ENCODE peak calls at places on chromosomes 2 and 18, in seven cellular contexts. One of them, this sample, is unnamed.

GRCh38 chr2:229340086-229340760 is 69.1 kb upstream of the PID1 start:
- DNase-seq in neural crest cell: no peak
- DNase-seq in NAMALWA: no peak
- DNase-seq in HL-60: no peak
- DNase-seq in EH: peak
- DNase-seq in retina: no peak
- DNase-seq in amygdala: no peak
- DNase-seq in this sample: no peak

GRCh38 chr2:20242727-20243377 is 17.9 kb upstream of the SDC1 start:
- DNase-seq in neural crest cell: no peak
- DNase-seq in NAMALWA: peak
- DNase-seq in amygdala: no peak
- DNase-seq in EH: no peak
- DNase-seq in HL-60: no peak
- DNase-seq in retina: no peak
- DNase-seq in this sample: peak

GRCh38 chr2:134919360-134920210 is 963 bp downstream of the CCNT2 start:
- DNase-seq in amygdala: no peak
- DNase-seq in neural crest cell: peak
- DNase-seq in HL-60: no peak
- DNase-seq in retina: no peak
- DNase-seq in NAMALWA: peak
- DNase-seq in EH: peak
- DNase-seq in this sample: peak

GRCh38 chr2:7752291-7752690 is 835.1 kb downstream of the RNF144A start:
- DNase-seq in NAMALWA: no peak
- DNase-seq in neural crest cell: no peak
- DNase-seq in retina: no peak
- DNase-seq in amygdala: no peak
- DNase-seq in EH: no peak
- DNase-seq in HL-60: no peak
- DNase-seq in this sample: no peak

GRCh38 chr18:72830109-72830508 is 37.7 kb downstream of the NETO1 start:
- DNase-seq in NAMALWA: peak
- DNase-seq in HL-60: no peak
- DNase-seq in retina: peak
- DNase-seq in EH: peak
- DNase-seq in amygdala: peak
- DNase-seq in neural crest cell: peak
- DNase-seq in this sample: no peak

GRCh38 chr2:111049792-111050640 is 70.7 kb upstream of the BCL2L11 start:
- DNase-seq in NAMALWA: peak
- DNase-seq in neural crest cell: no peak
- DNase-seq in EH: no peak
- DNase-seq in retina: no peak
- DNase-seq in HL-60: no peak
- DNase-seq in amygdala: no peak
- DNase-seq in this sample: peak

GRCh38 chr18:58400337-58400885 is 228.5 kb downstream of the ALPK2 start:
- DNase-seq in EH: peak
- DNase-seq in NAMALWA: no peak
- DNase-seq in neural crest cell: no peak
- DNase-seq in amygdala: no peak
- DNase-seq in HL-60: no peak
- DNase-seq in retina: no peak
- DNase-seq in this sample: no peak

GRCh38 chr18:55464581-55464980 is 123.4 kb downstream of the TCF4 start:
- DNase-seq in amygdala: no peak
- DNase-seq in HL-60: no peak
- DNase-seq in EH: no peak
- DNase-seq in neural crest cell: no peak
- DNase-seq in retina: no peak
- DNase-seq in NAMALWA: no peak
- DNase-seq in this sample: no peak

GRCh38 chr2:655626-656025 is 21.6 kb downstream of the TMEM18 start:
- DNase-seq in neural crest cell: no peak
- DNase-seq in NAMALWA: no peak
- DNase-seq in amygdala: no peak
- DNase-seq in HL-60: no peak
- DNase-seq in EH: peak
- DNase-seq in retina: no peak
- DNase-seq in this sample: no peak

GRCh38 chr18:50707841-50708240 is 112.0 kb downstream of the MRO start:
- DNase-seq in neural crest cell: no peak
- DNase-seq in NAMALWA: no peak
- DNase-seq in retina: no peak
- DNase-seq in HL-60: no peak
- DNase-seq in EH: no peak
- DNase-seq in amygdala: no peak
- DNase-seq in this sample: no peak

GRCh38 chr2:217798743-217799552 is 203.8 kb downstream of the TNS1 start:
- DNase-seq in neural crest cell: no peak
- DNase-seq in HL-60: peak
- DNase-seq in EH: no peak
- DNase-seq in amygdala: no peak
- DNase-seq in retina: no peak
- DNase-seq in NAMALWA: no peak
- DNase-seq in this sample: peak

GRCh38 chr2:219314804-219315468 is 5.7 kb upstream of the PTPRN start:
- DNase-seq in NAMALWA: no peak
- DNase-seq in EH: peak
- DNase-seq in amygdala: no peak
- DNase-seq in HL-60: no peak
- DNase-seq in neural crest cell: no peak
- DNase-seq in retina: no peak
- DNase-seq in this sample: no peak

GRCh38 chr2:174596994-174597346 is 634 bp downstream of the WIPF1 start:
- DNase-seq in amygdala: no peak
- DNase-seq in EH: no peak
- DNase-seq in neural crest cell: no peak
- DNase-seq in HL-60: no peak
- DNase-seq in NAMALWA: peak
- DNase-seq in retina: no peak
- DNase-seq in this sample: no peak

GRCh38 chr18:3481696-3482210 is 31.8 kb downstream of the TGIF1 start:
- DNase-seq in amygdala: no peak
- DNase-seq in retina: no peak
- DNase-seq in NAMALWA: peak
- DNase-seq in neural crest cell: peak
- DNase-seq in EH: peak
- DNase-seq in HL-60: no peak
- DNase-seq in this sample: peak

GRCh38 chr2:39845460-39846146 is 66.5 kb upstream of the THUMPD2 start:
- DNase-seq in retina: no peak
- DNase-seq in HL-60: no peak
- DNase-seq in amygdala: no peak
- DNase-seq in neural crest cell: no peak
- DNase-seq in EH: peak
- DNase-seq in NAMALWA: no peak
- DNase-seq in this sample: no peak

GRCh38 chr2:38439226-38439612 is 62.1 kb upstream of the ATL2 start:
- DNase-seq in retina: no peak
- DNase-seq in HL-60: no peak
- DNase-seq in amygdala: no peak
- DNase-seq in NAMALWA: no peak
- DNase-seq in neural crest cell: no peak
- DNase-seq in EH: no peak
- DNase-seq in this sample: no peak

GRCh38 chr2:8361930-8362329 is 319.9 kb upstream of the ID2 start:
- DNase-seq in retina: no peak
- DNase-seq in EH: no peak
- DNase-seq in amygdala: no peak
- DNase-seq in neural crest cell: no peak
- DNase-seq in HL-60: no peak
- DNase-seq in NAMALWA: no peak
- DNase-seq in this sample: no peak

GRCh38 chr18:23380001-23380550 is 73.0 kb upstream of the RIOK3 start:
- DNase-seq in EH: peak
- DNase-seq in NAMALWA: no peak
- DNase-seq in HL-60: no peak
- DNase-seq in amygdala: no peak
- DNase-seq in neural crest cell: no peak
- DNase-seq in retina: no peak
- DNase-seq in this sample: no peak

GRCh38 chr2:67776276-67776675 is 286.5 kb downstream of the C1D start:
- DNase-seq in NAMALWA: no peak
- DNase-seq in HL-60: no peak
- DNase-seq in retina: no peak
- DNase-seq in amygdala: no peak
- DNase-seq in neural crest cell: no peak
- DNase-seq in EH: no peak
- DNase-seq in this sample: no peak

GRCh38 chr2:153819501-153819900 is 52.2 kb upstream of the GALNT13 start:
- DNase-seq in EH: no peak
- DNase-seq in neural crest cell: no peak
- DNase-seq in amygdala: no peak
- DNase-seq in retina: no peak
- DNase-seq in HL-60: no peak
- DNase-seq in NAMALWA: no peak
- DNase-seq in this sample: no peak

GRCh38 chr2:32756074-32756727 is 128.4 kb downstream of the TTC27 start:
- DNase-seq in EH: no peak
- DNase-seq in neural crest cell: no peak
- DNase-seq in HL-60: no peak
- DNase-seq in retina: no peak
- DNase-seq in amygdala: no peak
- DNase-seq in NAMALWA: no peak
- DNase-seq in this sample: no peak

GRCh38 chr2:232882505-232883115 is 12.5 kb downstream of the SNORC start:
- DNase-seq in EH: no peak
- DNase-seq in NAMALWA: no peak
- DNase-seq in HL-60: no peak
- DNase-seq in retina: no peak
- DNase-seq in amygdala: no peak
- DNase-seq in neural crest cell: no peak
- DNase-seq in this sample: no peak

GRCh38 chr2:100703213-100703612 is 116.7 kb upstream of the NPAS2 start:
- DNase-seq in neural crest cell: no peak
- DNase-seq in retina: no peak
- DNase-seq in EH: peak
- DNase-seq in NAMALWA: no peak
- DNase-seq in HL-60: no peak
- DNase-seq in amygdala: no peak
- DNase-seq in this sample: no peak

GRCh38 chr18:24491882-24492281 is 31.4 kb downstream of the HRH4 start:
- DNase-seq in NAMALWA: peak
- DNase-seq in neural crest cell: no peak
- DNase-seq in EH: no peak
- DNase-seq in HL-60: no peak
- DNase-seq in amygdala: no peak
- DNase-seq in retina: peak
- DNase-seq in this sample: peak

GRCh38 chr2:18998492-18998891 is 359.9 kb downstream of the OSR1 start:
- DNase-seq in NAMALWA: no peak
- DNase-seq in neural crest cell: no peak
- DNase-seq in amygdala: no peak
- DNase-seq in retina: no peak
- DNase-seq in HL-60: no peak
- DNase-seq in EH: peak
- DNase-seq in this sample: no peak

GRCh38 chr2:239186958-239187357 is 213.9 kb downstream of the HDAC4 start:
- DNase-seq in neural crest cell: no peak
- DNase-seq in NAMALWA: no peak
- DNase-seq in HL-60: no peak
- DNase-seq in EH: no peak
- DNase-seq in amygdala: no peak
- DNase-seq in retina: no peak
- DNase-seq in this sample: no peak

GRCh38 chr2:27802547-27802946 is 31.0 kb downstream of the MRPL33 start:
- DNase-seq in amygdala: no peak
- DNase-seq in neural crest cell: no peak
- DNase-seq in retina: no peak
- DNase-seq in EH: no peak
- DNase-seq in HL-60: no peak
- DNase-seq in NAMALWA: no peak
- DNase-seq in this sample: no peak

GRCh38 chr18:68676913-68677312 is 38.0 kb downstream of the TMX3 start:
- DNase-seq in retina: no peak
- DNase-seq in EH: peak
- DNase-seq in neural crest cell: no peak
- DNase-seq in amygdala: no peak
- DNase-seq in NAMALWA: peak
- DNase-seq in HL-60: no peak
- DNase-seq in this sample: no peak

GRCh38 chr2:37890893-37891495 is 34.1 kb upstream of the RMDN2 start:
- DNase-seq in neural crest cell: peak
- DNase-seq in EH: peak
- DNase-seq in retina: peak
- DNase-seq in NAMALWA: peak
- DNase-seq in HL-60: peak
- DNase-seq in amygdala: peak
- DNase-seq in this sample: peak

GRCh38 chr2:172181840-172182239 is 79.1 kb upstream of the DLX2 start:
- DNase-seq in amygdala: no peak
- DNase-seq in NAMALWA: no peak
- DNase-seq in neural crest cell: no peak
- DNase-seq in HL-60: no peak
- DNase-seq in EH: peak
- DNase-seq in retina: no peak
- DNase-seq in this sample: no peak